ENCODE peak calls at places on chromosomes 7 and 10, in nine cellular contexts. A is retinal pigment epithelial cell, G is heart right ventricle, J is cardiac muscle cell, I is A549, D is psoas muscle, O is brain microvascular endothelial cell, Z is endothelial cell, P is astrocyte of the spinal cord. L is an unnamed sample.

GRCh38 chr7:55013851-55014250 is 5.0 kb upstream of the EGFR start:
- DNase-seq in O (no peak), I (no peak), P (no peak), G (no peak), Z (no peak), D (no peak), A (no peak), J (no peak), L (peak; percentile 69)

GRCh38 chr10:132961-133898 is 2.0 kb upstream of the ZMYND11 start:
- DNase-seq in I (no peak), G (no peak), D (no peak), O (peak; percentile 43), Z (no peak), P (peak; percentile 72), J (no peak), A (no peak), L (peak; percentile 46)

GRCh38 chr10:65818990-65819389 is 1106.8 kb upstream of the LRRTM3 start:
- DNase-seq in J (no peak), G (no peak), Z (no peak), A (no peak), D (no peak), I (no peak), P (no peak), O (no peak), L (no peak)

GRCh38 chr10:43230101-43230908 is 36.6 kb downstream of the RASGEF1A start:
- DNase-seq in A (no peak), D (peak; percentile 30), Z (peak; percentile 6), J (no peak), I (no peak), P (no peak), G (no peak), O (no peak), L (no peak)

GRCh38 chr7:156496491-156497264 is 143.9 kb upstream of the RNF32 start:
- DNase-seq in J (no peak), O (no peak), I (no peak), P (no peak), Z (no peak), A (no peak), G (no peak), D (no peak), L (no peak)

GRCh38 chr7:156105337-156106106 is 293.3 kb upstream of the SHH start:
- DNase-seq in O (no peak), Z (no peak), D (no peak), J (no peak), I (no peak), G (no peak), A (no peak), P (no peak), L (no peak)

GRCh38 chr10:79391231-79392019 is 44.2 kb downstream of the PPIF start:
- DNase-seq in A (no peak), J (no peak), P (no peak), G (peak; percentile 33), I (no peak), O (no peak), Z (peak; percentile 1), D (peak; percentile 47), L (no peak)

GRCh38 chr7:114973147-114973546 is 51.3 kb downstream of the MDFIC start:
- DNase-seq in D (no peak), O (peak; percentile 13), A (no peak), G (no peak), I (no peak), Z (no peak), P (peak; percentile 66), J (no peak), L (peak; percentile 35)

GRCh38 chr10:58140054-58140453 is 127.6 kb downstream of the IPMK start:
- DNase-seq in A (no peak), J (no peak), D (no peak), G (no peak), Z (no peak), P (no peak), O (no peak), I (no peak), L (no peak)

GRCh38 chr10:31186225-31187010 is 132.6 kb upstream of the ZEB1 start:
- DNase-seq in J (no peak), A (peak; percentile 52), D (no peak), I (no peak), O (no peak), Z (peak; percentile 19), P (peak; percentile 40), G (no peak), L (peak; percentile 53)

GRCh38 chr7:129317450-129317849 is 92.6 kb downstream of the AHCYL2 start:
- DNase-seq in D (no peak), J (no peak), O (no peak), A (no peak), P (no peak), G (no peak), Z (no peak), I (no peak), L (no peak)

GRCh38 chr7:126702242-126703016 is 550.3 kb downstream of the GRM8 start:
- DNase-seq in O (no peak), P (no peak), I (no peak), D (no peak), Z (no peak), G (no peak), J (no peak), A (no peak), L (no peak)

GRCh38 chr7:45324683-45325237 is 167.2 kb downstream of the RAMP3 start:
- DNase-seq in D (no peak), P (no peak), I (no peak), Z (no peak), A (peak; percentile 55), J (peak; percentile 27), O (no peak), G (no peak), L (no peak)

GRCh38 chr10:28939352-28940157 is 262.2 kb downstream of the BAMBI start:
- DNase-seq in I (peak; percentile 92), P (peak; percentile 72), J (peak; percentile 34), Z (peak; percentile 78), A (peak; percentile 97), G (peak; percentile 21), D (peak; percentile 69), O (peak; percentile 97), L (no peak)

GRCh38 chr10:104831272-104831671 is 190.2 kb downstream of the SORCS3 start:
- DNase-seq in D (no peak), O (no peak), J (no peak), I (no peak), G (no peak), P (no peak), Z (no peak), A (no peak), L (no peak)

GRCh38 chr7:78924581-78924980 is 528.9 kb downstream of the MAGI2 start:
- DNase-seq in D (no peak), J (peak; percentile 49), P (peak; percentile 27), I (no peak), G (no peak), O (peak; percentile 20), A (no peak), Z (peak; percentile 4), L (peak; percentile 4)
- TF ChIP-seq CTCF in D (peak; percentile 21), J (no peak), P (peak; percentile 11), I (no peak), G (no peak), O (peak; percentile 21), A (peak; percentile 39), Z (peak; percentile 66), L (peak; percentile 24)

DNA sequence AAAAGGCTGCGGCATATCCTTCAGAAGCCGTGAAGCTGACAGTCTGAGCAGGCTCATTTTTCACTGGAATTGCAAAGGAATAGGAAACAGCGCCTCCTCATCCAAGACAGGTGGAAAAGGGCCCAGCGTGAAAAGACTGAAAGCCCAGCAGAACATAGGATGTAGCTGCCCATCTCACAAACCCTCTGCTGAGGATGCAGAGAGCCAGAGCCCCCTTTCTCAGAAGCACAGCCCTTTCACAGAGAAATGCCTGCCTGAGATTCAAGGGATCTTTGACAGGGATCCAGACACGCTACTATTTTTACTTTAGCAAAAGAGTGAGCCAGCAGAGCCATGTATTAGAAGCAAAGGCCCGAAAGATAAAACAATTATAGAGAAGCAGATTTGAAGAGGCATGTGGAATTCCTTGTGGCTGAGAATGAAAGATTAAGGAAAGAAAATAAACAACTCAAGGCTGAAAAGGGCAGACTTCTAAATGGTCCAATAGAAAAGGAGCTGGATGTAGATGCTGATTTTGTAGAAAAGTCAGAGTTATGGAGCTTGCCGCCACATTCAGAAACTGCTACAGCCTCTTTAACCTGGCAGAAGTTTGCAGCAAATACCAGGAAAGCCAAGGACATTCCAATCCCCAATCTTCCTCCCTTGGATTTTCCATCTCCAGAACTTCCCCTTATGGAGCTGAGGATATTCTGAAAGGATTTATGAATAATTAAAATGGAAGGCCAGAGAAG is 36.9 kb downstream of the GDI2 start:
- DNase-seq in D (no peak), O (no peak), A (no peak), Z (no peak), G (no peak), J (peak; percentile 62), I (no peak), P (no peak), L (no peak)
- TF ChIP-seq CTCF in D (no peak), O (peak; percentile 37), A (peak; percentile 41), Z (no peak), G (no peak), J (peak; percentile 11), I (peak; percentile 17), P (peak; percentile 21), L (peak; percentile 5)

DNA sequence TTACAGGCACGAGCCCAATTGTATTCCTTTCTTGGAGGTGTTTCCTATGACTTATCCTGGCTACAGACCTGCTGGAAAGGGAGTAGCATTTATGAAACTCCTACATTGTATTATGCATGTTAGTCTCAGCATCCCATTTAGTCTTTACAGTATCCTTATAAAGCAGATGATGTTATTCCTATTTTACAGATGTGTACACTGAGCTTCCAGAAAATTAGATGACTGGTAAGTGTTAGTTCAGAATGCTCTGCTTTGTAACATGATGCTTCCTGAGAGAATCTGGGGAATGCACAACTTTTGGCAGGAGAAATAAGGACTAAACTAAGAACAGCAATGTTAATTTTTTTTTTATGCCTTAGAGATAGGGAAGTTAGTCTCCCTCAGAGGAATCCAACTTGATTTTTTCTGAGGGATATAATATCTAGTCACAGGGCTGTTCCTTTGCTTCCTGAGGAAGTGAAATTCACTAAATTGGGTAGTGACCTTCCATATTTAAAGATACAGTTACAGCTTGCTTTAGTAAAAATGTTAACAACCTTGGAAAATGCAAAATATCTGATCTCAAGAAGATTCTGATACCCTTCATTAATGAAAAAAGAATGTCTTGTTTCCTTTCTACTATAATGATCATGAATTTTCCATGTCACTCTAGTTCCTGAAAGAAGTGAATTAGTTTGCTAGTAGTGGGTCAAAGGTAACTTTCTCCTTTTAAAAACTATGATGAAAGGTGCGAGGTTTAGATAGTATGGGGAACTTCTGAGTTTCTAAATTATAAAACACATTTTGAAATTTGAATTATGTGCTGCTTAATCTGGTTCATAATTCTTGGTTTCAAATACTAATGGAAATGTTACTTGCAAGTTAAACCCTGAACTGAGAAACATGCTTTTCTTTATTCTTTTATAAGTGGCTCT is 194.0 kb upstream of the PRPS1L1 start:
- DNase-seq in P (peak; percentile 29), I (no peak), D (no peak), J (no peak), Z (no peak), A (no peak), O (no peak), G (no peak), L (no peak)
- TF ChIP-seq CTCF in P (no peak), I (no peak), D (no peak), J (no peak), Z (no peak), A (no peak), O (no peak), G (no peak), L (no peak)

DNA sequence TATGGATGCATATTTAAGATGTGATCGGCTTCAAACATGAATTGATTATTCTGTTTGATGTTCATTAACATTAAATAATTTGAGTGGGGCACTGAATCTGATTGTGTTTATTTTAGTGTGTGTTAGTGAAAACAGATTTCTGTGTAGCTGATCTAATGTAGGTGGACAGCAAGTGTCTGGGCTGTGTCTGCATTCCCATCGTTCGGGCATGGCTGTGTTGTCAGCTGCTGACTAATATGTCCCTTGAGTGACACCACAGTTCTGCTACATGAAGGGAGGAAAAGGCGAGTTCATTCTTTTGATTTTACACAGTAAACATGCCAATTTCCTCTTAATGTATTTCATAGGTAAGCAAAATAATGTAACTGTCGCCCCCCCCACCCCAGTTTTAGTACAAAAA is 203.0 kb downstream of the CNTNAP2 start:
- DNase-seq in J (peak; percentile 24), O (no peak), A (no peak), G (no peak), I (no peak), D (no peak), Z (no peak), P (no peak), L (no peak)
- TF ChIP-seq CTCF in J (no peak), O (no peak), A (no peak), G (no peak), I (no peak), D (no peak), Z (no peak), P (no peak), L (no peak)

L was measured in mammary epithelial cell.